ENCODE peak calls at places on chromosomes 13 and 19, in ten cellular contexts. T is ovary, K is body of pancreas, F is adrenal gland, H is uterus, R is tibial nerve, Y is A549, W is erythroblast, D is IMR-90, G is GM12892. C is an unnamed sample.

GRCh38 chr19:55855160-55855559 is 18.8 kb downstream of the NLRP4 start:
- DNase-seq in W (no peak), D (no peak), H (no peak), T (no peak), G (no peak), Y (no peak), F (no peak), K (no peak), R (no peak), C (no peak)

GRCh38 chr13:111006508-111007031 is 91.7 kb upstream of the ANKRD10 start:
- DNase-seq in Y (no peak), W (no peak), H (peak), R (peak), G (no peak), T (peak), D (peak), F (peak), K (peak), C (peak)

GRCh38 chr19:31882709-31883108 is 462.7 kb upstream of the ZNF507 start:
- DNase-seq in H (no peak), R (no peak), K (no peak), Y (no peak), T (no peak), F (no peak), W (no peak), D (no peak), G (no peak), C (no peak)

GRCh38 chr13:101384929-101385328 is 31.4 kb downstream of the NALCN start:
- DNase-seq in F (no peak), K (no peak), D (no peak), W (no peak), H (no peak), Y (no peak), G (no peak), R (no peak), T (no peak), C (no peak)

GRCh38 chr19:19406878-19407639 is 1.6 kb downstream of the GATAD2A start:
- DNase-seq in K (peak), T (no peak), H (no peak), Y (peak), F (peak), W (peak), R (no peak), G (no peak), D (peak), C (no peak)

GRCh38 chr19:42540071-42540553 is 11.8 kb upstream of the CEACAM1 start:
- DNase-seq in Y (no peak), G (no peak), W (no peak), R (no peak), H (no peak), K (no peak), T (no peak), F (peak), D (no peak), C (peak)

GRCh38 chr13:50617134-50617721 is 226.3 kb downstream of the DLEU7 start:
- DNase-seq in R (no peak), F (no peak), H (no peak), W (no peak), K (no peak), G (no peak), T (no peak), Y (peak), D (peak), C (no peak)

GRCh38 chr13:47564041-47564440 is 437.0 kb downstream of the SUCLA2 start:
- DNase-seq in D (no peak), K (no peak), R (no peak), W (no peak), G (no peak), T (no peak), F (no peak), Y (no peak), H (no peak), C (no peak)

GRCh38 chr13:59247166-59247565 is 916.6 kb downstream of the DIAPH3 start:
- DNase-seq in K (peak), F (no peak), D (no peak), R (no peak), T (no peak), Y (no peak), G (no peak), H (no peak), W (no peak), C (no peak)

GRCh38 chr19:49488046-49488862 is 846 bp downstream of the RPL13A start:
- DNase-seq in K (no peak), R (no peak), F (no peak), T (no peak), W (no peak), G (no peak), D (no peak), Y (no peak), H (no peak), C (no peak)

GRCh38 chr13:35716186-35716585 is 239.7 kb upstream of the MAB21L1 start:
- DNase-seq in T (no peak), H (no peak), D (peak), F (no peak), R (no peak), W (no peak), K (no peak), G (no peak), Y (no peak), C (no peak)

GRCh38 chr19:15508035-15508710 is at the start of gene CYP4F22:
- DNase-seq in K (no peak), G (no peak), F (no peak), Y (no peak), D (no peak), T (no peak), H (no peak), W (no peak), R (no peak), C (no peak)

GRCh38 chr19:47230122-47230920 is 678 bp downstream of the BBC3 start:
- DNase-seq in F (peak), W (peak), K (peak), Y (peak), R (peak), G (no peak), T (peak), H (peak), D (peak), C (peak)

GRCh38 chr19:44476559-44477408 is 23.5 kb downstream of the ZNF180 start:
- DNase-seq in Y (peak), T (no peak), K (no peak), D (peak), R (no peak), F (no peak), G (no peak), H (no peak), W (peak), C (no peak)

GRCh38 chr13:27712421-27712820 is 79.9 kb upstream of the GSX1 start:
- DNase-seq in R (no peak), W (peak), D (no peak), H (no peak), G (no peak), K (peak), T (no peak), F (peak), Y (peak), C (no peak)

GRCh38 chr19:43934055-43934984 is 762 bp downstream of the ZNF45 start:
- DNase-seq in K (no peak), G (no peak), D (peak), F (no peak), W (peak), T (no peak), H (no peak), Y (peak), R (no peak), C (no peak)

GRCh38 chr13:45149964-45150363 is 29.7 kb downstream of the GTF2F2 start:
- DNase-seq in G (no peak), Y (no peak), T (no peak), F (no peak), K (no peak), W (no peak), R (no peak), D (peak), H (no peak), C (no peak)

GRCh38 chr19:36526581-36526980 is 1.5 kb downstream of the ZNF260 start:
- DNase-seq in G (no peak), D (no peak), Y (no peak), H (no peak), W (no peak), T (no peak), F (no peak), R (no peak), K (no peak), C (no peak)

GRCh38 chr19:36524617-36525016 is 3.5 kb downstream of the ZNF260 start:
- DNase-seq in G (no peak), D (no peak), R (no peak), H (no peak), K (no peak), Y (no peak), T (no peak), W (no peak), F (no peak), C (no peak)

GRCh38 chr19:36527873-36528193 is 238 bp downstream of the ZNF260 start:
- DNase-seq in K (no peak), D (no peak), H (no peak), F (no peak), T (no peak), R (no peak), Y (no peak), W (no peak), G (no peak), C (no peak)

GRCh38 chr19:36528921-36529518 is 949 bp upstream of the ZNF260 start:
- DNase-seq in F (no peak), D (no peak), W (no peak), K (peak), H (no peak), G (peak), Y (no peak), T (no peak), R (no peak), C (no peak)

DNA sequence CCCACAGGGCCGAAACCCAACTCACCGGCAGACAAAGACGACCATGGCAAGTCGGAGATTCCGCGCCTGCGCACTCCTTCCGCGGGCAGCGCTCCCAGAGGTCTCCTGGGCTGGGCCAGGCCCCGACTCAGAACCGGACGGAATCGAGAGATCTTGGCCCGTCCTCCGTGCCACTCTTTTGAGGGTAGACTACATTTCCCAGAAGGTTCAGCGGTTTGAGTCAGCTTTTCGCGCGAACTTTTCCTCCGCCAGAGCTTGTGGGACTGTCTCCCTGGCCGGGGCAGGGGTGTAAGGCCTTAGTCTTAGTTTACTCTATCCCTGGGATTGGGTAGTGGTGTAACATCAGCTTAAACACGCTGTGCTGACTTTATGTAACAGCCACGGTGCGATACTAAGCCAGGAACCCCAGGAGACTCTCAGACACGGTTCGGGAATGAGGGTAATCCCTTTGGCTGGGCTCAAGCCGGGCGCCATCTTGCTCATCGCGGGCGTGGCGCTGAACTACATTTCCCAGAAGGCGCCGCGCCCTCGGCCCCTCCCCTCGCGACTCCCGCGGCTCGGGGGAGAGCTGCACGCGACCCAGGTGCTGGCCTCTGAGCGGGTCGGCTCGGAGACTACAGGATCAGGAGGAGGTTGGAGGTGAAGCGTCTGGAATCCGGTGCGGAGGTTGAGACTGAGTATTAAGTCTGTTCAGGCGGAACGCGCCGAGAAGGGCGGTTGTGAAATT is at the start of gene ZNF260:
- DNase-seq in H (peak), W (peak), K (peak), F (peak), G (peak), R (peak), D (peak), Y (peak), T (peak), C (peak)
- TF ChIP-seq POLR2A in H (peak), W (peak), K (peak), F (peak), G (peak), R (peak), D (peak), Y (peak), T (peak), C (no peak)

DNA sequence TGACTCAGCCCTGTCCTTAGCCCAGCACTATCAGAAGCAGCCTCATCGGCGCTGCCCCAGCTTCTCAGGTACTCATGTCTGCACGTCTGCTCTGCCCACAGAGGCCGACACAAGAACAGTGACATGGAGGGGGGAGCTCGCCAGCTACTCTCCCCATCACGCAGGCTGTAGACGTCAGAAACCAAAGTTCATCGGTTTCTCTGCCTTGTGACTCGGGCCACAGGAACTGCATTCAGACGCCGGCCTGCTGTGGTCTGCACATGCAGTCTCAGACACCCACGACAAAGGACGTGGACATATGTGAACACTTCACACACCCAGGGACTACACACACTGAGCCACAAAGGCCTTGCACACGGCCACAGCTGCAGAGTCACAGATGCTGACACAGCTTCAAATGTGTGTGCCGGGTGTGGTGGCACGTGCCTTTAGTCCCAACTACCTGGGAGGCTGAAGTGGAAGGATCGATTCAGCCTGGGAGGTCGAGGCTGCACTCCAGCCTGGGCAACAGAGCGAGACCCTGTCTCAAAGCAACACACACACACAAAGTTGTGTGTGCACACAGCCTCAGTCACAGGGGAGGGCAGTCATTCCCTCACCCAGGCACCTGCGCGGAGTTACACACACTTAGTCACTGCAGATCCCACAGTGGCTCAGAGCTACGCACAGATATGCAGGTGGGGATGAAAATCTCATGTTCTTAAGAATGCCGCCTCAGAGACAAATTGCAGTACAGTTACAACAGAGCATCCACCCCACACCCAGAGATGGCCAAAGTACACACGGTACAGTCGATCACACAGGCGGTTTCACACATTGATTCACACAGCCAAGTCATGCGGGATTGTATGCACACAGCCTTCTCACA is 4.9 kb upstream of the ZFP36 start:
- DNase-seq in F (peak), H (peak), K (peak), W (peak), T (peak), G (no peak), Y (peak), D (peak), R (no peak), C (peak)
- TF ChIP-seq POLR2A in F (peak), H (no peak), K (peak), W (peak), T (no peak), G (no peak), Y (peak), D (no peak), R (peak), C (no peak)

DNA sequence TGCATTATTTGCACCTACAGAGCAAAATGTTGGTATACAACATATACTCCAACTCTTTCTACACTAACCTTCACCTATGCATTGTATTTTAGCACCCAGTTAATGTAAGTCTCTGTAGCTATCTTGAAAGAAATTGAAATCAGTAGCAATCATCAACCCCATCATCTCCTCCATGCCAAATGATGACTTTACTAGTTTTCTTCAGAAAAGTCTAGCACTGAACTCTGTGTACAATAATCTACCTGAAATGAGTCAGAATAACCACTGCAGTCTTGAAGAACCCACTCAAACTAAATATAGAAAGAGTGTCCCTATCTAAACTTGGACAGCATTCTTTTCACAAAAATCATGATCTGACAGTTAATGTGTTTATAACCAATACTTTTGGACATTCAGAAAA is 9.8 kb downstream of the IRS2 start:
- DNase-seq in H (no peak), Y (no peak), K (no peak), R (no peak), T (no peak), G (no peak), F (no peak), W (no peak), D (peak), C (no peak)
- TF ChIP-seq POLR2A in H (no peak), Y (no peak), K (no peak), R (no peak), T (no peak), G (no peak), F (no peak), W (no peak), D (no peak), C (no peak)

DNA sequence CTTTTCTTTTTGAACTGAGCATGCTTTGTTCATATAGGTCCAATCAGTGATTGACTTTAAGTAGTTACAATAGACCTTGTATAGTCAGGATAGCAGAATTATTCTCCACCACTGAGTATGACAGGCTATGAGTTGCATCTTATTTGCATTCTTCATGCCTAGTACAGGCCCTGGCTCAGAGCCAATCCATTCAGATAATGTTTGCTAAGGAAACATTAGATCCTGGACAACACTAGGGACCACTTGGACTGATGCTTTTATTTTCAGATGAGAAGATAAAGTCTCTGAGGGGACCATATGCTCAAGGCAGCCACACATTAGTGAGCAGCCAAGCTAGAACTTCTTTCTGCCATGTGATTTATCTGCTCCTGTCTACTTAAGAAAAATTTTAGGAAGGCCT is 133.9 kb downstream of the KL start:
- DNase-seq in R (no peak), G (no peak), K (no peak), H (no peak), W (peak), Y (no peak), D (peak), F (no peak), T (no peak), C (no peak)
- TF ChIP-seq POLR2A in R (no peak), G (no peak), K (no peak), H (no peak), W (no peak), Y (no peak), D (no peak), F (no peak), T (no peak), C (no peak)

DNA sequence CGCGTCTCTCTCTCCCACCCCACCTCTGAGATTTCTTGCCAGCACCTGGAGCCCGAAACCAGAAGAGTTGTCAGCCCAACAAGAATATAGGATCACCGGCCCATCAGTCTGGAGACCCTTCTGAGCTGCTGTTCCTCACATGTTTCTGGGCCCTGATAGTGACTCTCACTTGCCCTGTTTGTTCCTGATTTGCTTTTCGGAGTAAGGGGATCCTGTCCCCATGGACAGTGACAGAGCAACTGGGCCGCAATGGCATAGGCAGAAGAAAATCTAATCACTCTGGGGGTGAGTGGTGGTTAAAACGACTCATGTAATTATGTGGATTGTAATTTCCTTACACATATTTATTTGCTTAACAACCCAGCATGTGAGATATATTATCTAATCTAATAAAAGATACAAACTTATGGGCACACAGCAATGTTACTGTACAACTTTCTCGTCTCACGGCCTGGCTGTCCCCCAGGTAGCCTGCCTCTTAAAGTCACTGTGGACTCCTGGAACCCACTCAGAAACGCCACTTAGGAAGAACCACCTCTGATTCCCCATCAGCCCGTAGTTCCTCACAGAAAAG is 661 bp upstream of the SMAD9 start:
- DNase-seq in G (no peak), K (no peak), D (no peak), W (peak), H (no peak), T (no peak), R (no peak), Y (no peak), F (no peak), C (no peak)
- TF ChIP-seq POLR2A in G (no peak), K (no peak), D (no peak), W (no peak), H (no peak), T (no peak), R (no peak), Y (no peak), F (no peak), C (no peak)

GRCh38 chr19:45817725-45818301 is 2.7 kb upstream of the RSPH6A start:
- DNase-seq in G (no peak), T (no peak), Y (no peak), R (no peak), D (no peak), K (no peak), H (no peak), F (no peak), W (no peak), C (no peak)
- TF ChIP-seq POLR2A in G (no peak), T (no peak), Y (no peak), R (no peak), D (no peak), K (no peak), H (no peak), F (no peak), W (no peak), C (no peak)